ENCODE peak calls at places on chromosomes 11 and 22, in nine cellular contexts. One of them, this sample, is unnamed.

GRCh38 chr11:64209563-64209843 is 3.0 kb downstream of the FERMT3 start:
- DNase-seq in coronary artery: no peak
- DNase-seq in pancreas: peak
- DNase-seq in Calu3: no peak
- DNase-seq in body of pancreas: no peak
- DNase-seq in cardiac muscle cell: no peak
- DNase-seq in RWPE2: no peak
- DNase-seq in A549: no peak
- DNase-seq in GM20000: no peak
- DNase-seq in this sample: no peak

GRCh38 chr11:78170874-78171549 is 17.4 kb downstream of the KCTD21 start:
- DNase-seq in GM20000: no peak
- DNase-seq in coronary artery: no peak
- DNase-seq in cardiac muscle cell: no peak
- DNase-seq in body of pancreas: no peak
- DNase-seq in RWPE2: no peak
- DNase-seq in Calu3: no peak
- DNase-seq in A549: no peak
- DNase-seq in pancreas: no peak
- DNase-seq in this sample: no peak

GRCh38 chr11:2570211-2570811 is 125.5 kb downstream of the KCNQ1 start:
- DNase-seq in pancreas: no peak
- DNase-seq in body of pancreas: no peak
- DNase-seq in cardiac muscle cell: no peak
- DNase-seq in GM20000: no peak
- DNase-seq in Calu3: no peak
- DNase-seq in RWPE2: no peak
- DNase-seq in coronary artery: no peak
- DNase-seq in A549: no peak
- DNase-seq in this sample: no peak

GRCh38 chr11:81071641-81072040 is 1630.8 kb upstream of the TENM4 start:
- DNase-seq in pancreas: no peak
- DNase-seq in cardiac muscle cell: no peak
- DNase-seq in Calu3: no peak
- DNase-seq in GM20000: no peak
- DNase-seq in RWPE2: no peak
- DNase-seq in coronary artery: no peak
- DNase-seq in body of pancreas: no peak
- DNase-seq in A549: no peak
- DNase-seq in this sample: no peak

GRCh38 chr11:41431784-41432183 is 27.7 kb downstream of the LRRC4C start:
- DNase-seq in A549: no peak
- DNase-seq in pancreas: no peak
- DNase-seq in body of pancreas: no peak
- DNase-seq in cardiac muscle cell: no peak
- DNase-seq in GM20000: peak
- DNase-seq in Calu3: no peak
- DNase-seq in coronary artery: no peak
- DNase-seq in RWPE2: no peak
- DNase-seq in this sample: no peak

GRCh38 chr11:75949023-75949672 is 134.1 kb downstream of the UVRAG start:
- DNase-seq in Calu3: no peak
- DNase-seq in coronary artery: no peak
- DNase-seq in cardiac muscle cell: no peak
- DNase-seq in RWPE2: no peak
- DNase-seq in GM20000: no peak
- DNase-seq in A549: no peak
- DNase-seq in body of pancreas: no peak
- DNase-seq in pancreas: no peak
- DNase-seq in this sample: no peak

GRCh38 chr11:62708423-62709261 is 1.2 kb downstream of the GNG3 start:
- DNase-seq in A549: no peak
- DNase-seq in Calu3: no peak
- DNase-seq in coronary artery: no peak
- DNase-seq in pancreas: peak
- DNase-seq in cardiac muscle cell: no peak
- DNase-seq in RWPE2: peak
- DNase-seq in GM20000: no peak
- DNase-seq in body of pancreas: peak
- DNase-seq in this sample: peak

GRCh38 chr22:38700271-38700788 is 413 bp downstream of the JOSD1 start:
- DNase-seq in A549: no peak
- DNase-seq in RWPE2: no peak
- DNase-seq in coronary artery: no peak
- DNase-seq in body of pancreas: peak
- DNase-seq in cardiac muscle cell: peak
- DNase-seq in GM20000: no peak
- DNase-seq in Calu3: peak
- DNase-seq in pancreas: no peak
- DNase-seq in this sample: no peak

GRCh38 chr11:61147271-61147670 is 14.0 kb downstream of the VPS37C start:
- DNase-seq in coronary artery: no peak
- DNase-seq in RWPE2: peak
- DNase-seq in GM20000: no peak
- DNase-seq in A549: no peak
- DNase-seq in Calu3: no peak
- DNase-seq in pancreas: no peak
- DNase-seq in cardiac muscle cell: no peak
- DNase-seq in body of pancreas: no peak
- DNase-seq in this sample: no peak

GRCh38 chr11:119780264-119780953 is 51.4 kb upstream of the NECTIN1 start:
- DNase-seq in coronary artery: no peak
- DNase-seq in GM20000: no peak
- DNase-seq in body of pancreas: no peak
- DNase-seq in pancreas: no peak
- DNase-seq in Calu3: no peak
- DNase-seq in cardiac muscle cell: peak
- DNase-seq in RWPE2: no peak
- DNase-seq in A549: no peak
- DNase-seq in this sample: no peak

GRCh38 chr11:64503354-64503753 is 87.7 kb upstream of the SLC22A12 start:
- DNase-seq in cardiac muscle cell: no peak
- DNase-seq in Calu3: no peak
- DNase-seq in RWPE2: no peak
- DNase-seq in coronary artery: no peak
- DNase-seq in GM20000: no peak
- DNase-seq in A549: no peak
- DNase-seq in pancreas: no peak
- DNase-seq in body of pancreas: no peak
- DNase-seq in this sample: no peak

GRCh38 chr22:38218661-38219331 is 17.0 kb downstream of the MAFF start:
- DNase-seq in cardiac muscle cell: peak
- DNase-seq in pancreas: peak
- DNase-seq in Calu3: peak
- DNase-seq in RWPE2: peak
- DNase-seq in coronary artery: peak
- DNase-seq in body of pancreas: peak
- DNase-seq in GM20000: peak
- DNase-seq in A549: peak
- DNase-seq in this sample: no peak

GRCh38 chr11:79482800-79483199 is 42.0 kb upstream of the TENM4 start:
- DNase-seq in RWPE2: no peak
- DNase-seq in body of pancreas: no peak
- DNase-seq in Calu3: no peak
- DNase-seq in coronary artery: no peak
- DNase-seq in GM20000: peak
- DNase-seq in cardiac muscle cell: no peak
- DNase-seq in pancreas: no peak
- DNase-seq in A549: no peak
- DNase-seq in this sample: no peak

GRCh38 chr11:108672113-108672512 is 7.2 kb downstream of the DDX10 start:
- DNase-seq in A549: no peak
- DNase-seq in RWPE2: no peak
- DNase-seq in cardiac muscle cell: peak
- DNase-seq in Calu3: no peak
- DNase-seq in coronary artery: no peak
- DNase-seq in body of pancreas: no peak
- DNase-seq in pancreas: no peak
- DNase-seq in GM20000: no peak
- DNase-seq in this sample: no peak

GRCh38 chr22:17789379-17790200 is 15.3 kb upstream of the BID start:
- DNase-seq in coronary artery: no peak
- DNase-seq in GM20000: no peak
- DNase-seq in body of pancreas: no peak
- DNase-seq in Calu3: no peak
- DNase-seq in cardiac muscle cell: no peak
- DNase-seq in RWPE2: no peak
- DNase-seq in A549: no peak
- DNase-seq in pancreas: no peak
- DNase-seq in this sample: no peak

GRCh38 chr11:119810478-119811232 is 81.7 kb upstream of the NECTIN1 start:
- DNase-seq in RWPE2: no peak
- DNase-seq in GM20000: no peak
- DNase-seq in coronary artery: no peak
- DNase-seq in Calu3: no peak
- DNase-seq in pancreas: no peak
- DNase-seq in A549: no peak
- DNase-seq in cardiac muscle cell: no peak
- DNase-seq in body of pancreas: no peak
- DNase-seq in this sample: no peak

GRCh38 chr22:35587447-35587870 is 29.7 kb downstream of the MB start:
- DNase-seq in coronary artery: no peak
- DNase-seq in body of pancreas: peak
- DNase-seq in A549: no peak
- DNase-seq in pancreas: no peak
- DNase-seq in Calu3: peak
- DNase-seq in GM20000: no peak
- DNase-seq in RWPE2: no peak
- DNase-seq in cardiac muscle cell: no peak
- DNase-seq in this sample: no peak

GRCh38 chr11:87007938-87008337 is 29.8 kb upstream of the TMEM135 start:
- DNase-seq in RWPE2: no peak
- DNase-seq in A549: no peak
- DNase-seq in pancreas: no peak
- DNase-seq in Calu3: no peak
- DNase-seq in GM20000: no peak
- DNase-seq in body of pancreas: no peak
- DNase-seq in coronary artery: no peak
- DNase-seq in cardiac muscle cell: peak
- DNase-seq in this sample: no peak

GRCh38 chr11:95680169-95680929 is 109.2 kb downstream of the FAM76B start:
- DNase-seq in GM20000: peak
- DNase-seq in pancreas: no peak
- DNase-seq in RWPE2: no peak
- DNase-seq in A549: no peak
- DNase-seq in coronary artery: no peak
- DNase-seq in Calu3: no peak
- DNase-seq in cardiac muscle cell: peak
- DNase-seq in body of pancreas: no peak
- DNase-seq in this sample: no peak

GRCh38 chr11:4643084-4643483 is 698 bp upstream of the OR51E1 start:
- DNase-seq in Calu3: no peak
- DNase-seq in RWPE2: no peak
- DNase-seq in A549: no peak
- DNase-seq in GM20000: no peak
- DNase-seq in cardiac muscle cell: no peak
- DNase-seq in coronary artery: no peak
- DNase-seq in body of pancreas: no peak
- DNase-seq in pancreas: no peak
- DNase-seq in this sample: no peak

GRCh38 chr22:49636649-49637048 is 191.0 kb downstream of the BRD1 start:
- DNase-seq in Calu3: no peak
- DNase-seq in pancreas: no peak
- DNase-seq in GM20000: no peak
- DNase-seq in RWPE2: no peak
- DNase-seq in A549: no peak
- DNase-seq in body of pancreas: no peak
- DNase-seq in cardiac muscle cell: no peak
- DNase-seq in coronary artery: no peak
- DNase-seq in this sample: no peak
- TF ChIP-seq CTCF in Calu3: no peak
- TF ChIP-seq CTCF in pancreas: no peak
- TF ChIP-seq CTCF in GM20000: no peak
- TF ChIP-seq CTCF in RWPE2: no peak
- TF ChIP-seq CTCF in A549: no peak
- TF ChIP-seq CTCF in body of pancreas: no peak
- TF ChIP-seq CTCF in cardiac muscle cell: no peak
- TF ChIP-seq CTCF in coronary artery: no peak
- TF ChIP-seq CTCF in this sample: no peak

GRCh38 chr22:42296381-42296853 is 26.0 kb upstream of the TCF20 start:
- DNase-seq in body of pancreas: peak
- DNase-seq in GM20000: no peak
- DNase-seq in RWPE2: no peak
- DNase-seq in cardiac muscle cell: no peak
- DNase-seq in Calu3: peak
- DNase-seq in pancreas: no peak
- DNase-seq in coronary artery: no peak
- DNase-seq in A549: no peak
- DNase-seq in this sample: no peak
- TF ChIP-seq CTCF in body of pancreas: no peak
- TF ChIP-seq CTCF in GM20000: peak
- TF ChIP-seq CTCF in RWPE2: no peak
- TF ChIP-seq CTCF in cardiac muscle cell: no peak
- TF ChIP-seq CTCF in Calu3: peak
- TF ChIP-seq CTCF in pancreas: no peak
- TF ChIP-seq CTCF in coronary artery: no peak
- TF ChIP-seq CTCF in A549: no peak
- TF ChIP-seq CTCF in this sample: no peak

GRCh38 chr11:47534707-47535251 is 18.2 kb downstream of the CELF1 start:
- DNase-seq in A549: no peak
- DNase-seq in cardiac muscle cell: no peak
- DNase-seq in coronary artery: no peak
- DNase-seq in Calu3: no peak
- DNase-seq in GM20000: no peak
- DNase-seq in RWPE2: no peak
- DNase-seq in body of pancreas: no peak
- DNase-seq in pancreas: no peak
- DNase-seq in this sample: no peak
- TF ChIP-seq CTCF in A549: no peak
- TF ChIP-seq CTCF in cardiac muscle cell: no peak
- TF ChIP-seq CTCF in coronary artery: no peak
- TF ChIP-seq CTCF in Calu3: no peak
- TF ChIP-seq CTCF in GM20000: no peak
- TF ChIP-seq CTCF in RWPE2: no peak
- TF ChIP-seq CTCF in body of pancreas: no peak
- TF ChIP-seq CTCF in pancreas: no peak
- TF ChIP-seq CTCF in this sample: no peak

DNA sequence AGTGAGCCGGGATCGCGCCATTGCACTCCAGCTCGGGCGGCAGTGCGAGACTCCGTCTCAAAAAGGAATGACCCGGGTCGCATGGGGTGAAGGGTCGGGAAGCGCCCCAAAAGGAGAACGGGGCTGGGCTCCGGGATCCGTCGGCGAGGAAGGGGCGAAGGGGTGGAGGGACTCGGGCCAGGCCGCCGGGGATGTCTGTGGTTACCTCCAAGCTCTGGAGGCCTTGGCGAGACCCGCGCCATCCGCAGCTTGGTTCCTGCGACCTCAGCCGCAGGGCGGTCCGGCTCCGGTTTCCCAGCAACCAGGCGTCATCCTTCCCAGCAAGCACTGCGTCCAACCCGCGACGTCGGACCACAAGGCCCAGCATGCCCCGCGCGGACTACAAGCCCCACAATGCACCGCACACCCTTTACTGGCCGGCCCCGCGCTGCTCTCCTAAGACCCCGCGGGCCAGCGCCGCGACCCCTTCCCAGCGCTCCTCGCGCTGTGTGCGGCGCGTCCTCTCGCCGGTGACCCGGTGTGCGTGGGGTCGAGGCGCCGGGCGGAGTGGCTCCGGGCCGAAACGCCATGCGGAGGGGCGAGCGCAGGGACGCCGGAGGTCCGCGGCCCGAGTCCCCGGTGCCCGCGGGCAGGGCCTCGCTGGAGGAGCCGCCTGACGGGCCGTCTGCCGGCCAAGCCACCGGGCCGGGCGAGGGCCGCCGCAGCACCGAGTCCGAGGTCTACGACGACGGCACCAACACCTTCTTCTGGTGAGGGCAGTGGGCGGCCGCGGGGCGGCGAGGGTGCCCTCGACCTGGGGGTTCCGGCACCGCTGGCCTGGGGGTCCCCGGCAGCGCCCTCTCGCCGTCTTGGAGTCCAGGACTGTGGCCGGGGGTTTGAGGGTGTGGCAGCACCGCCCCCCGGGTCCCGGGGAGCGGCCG is at the start of gene PTDSS2:
- DNase-seq in RWPE2: peak
- DNase-seq in A549: peak
- DNase-seq in GM20000: peak
- DNase-seq in body of pancreas: peak
- DNase-seq in cardiac muscle cell: peak
- DNase-seq in coronary artery: peak
- DNase-seq in pancreas: peak
- DNase-seq in Calu3: peak
- DNase-seq in this sample: peak
- TF ChIP-seq CTCF in RWPE2: no peak
- TF ChIP-seq CTCF in A549: no peak
- TF ChIP-seq CTCF in GM20000: no peak
- TF ChIP-seq CTCF in body of pancreas: no peak
- TF ChIP-seq CTCF in cardiac muscle cell: no peak
- TF ChIP-seq CTCF in coronary artery: no peak
- TF ChIP-seq CTCF in pancreas: no peak
- TF ChIP-seq CTCF in Calu3: no peak
- TF ChIP-seq CTCF in this sample: no peak

This sample was measured in activated B cell treated with CpG ODN at 0.5 μM for 24 hours.